ENCODE peak calls at places on chromosomes 11 and 22, in ten cellular contexts. One of them, this sample, is unnamed.

GRCh38 chr22:32076726-32077550 is 33.9 kb downstream of the SLC5A1 start:
- DNase-seq in GM13976: no peak
- DNase-seq in nephron progenitor cell: no peak
- DNase-seq in mesothelial cell of epicardium: no peak
- DNase-seq in A673: no peak
- DNase-seq in colonic mucosa: no peak
- DNase-seq in PC-3: no peak
- DNase-seq in MM.1S: no peak
- DNase-seq in WTC11: no peak
- DNase-seq in PC-9: no peak
- DNase-seq in this sample: no peak

GRCh38 chr11:17544181-17544622 is at the start of gene USH1C:
- DNase-seq in PC-3: no peak
- DNase-seq in MM.1S: no peak
- DNase-seq in GM13976: no peak
- DNase-seq in WTC11: peak
- DNase-seq in nephron progenitor cell: peak
- DNase-seq in PC-9: no peak
- DNase-seq in mesothelial cell of epicardium: no peak
- DNase-seq in colonic mucosa: peak
- DNase-seq in A673: no peak
- DNase-seq in this sample: peak

GRCh38 chr11:20474951-20475517 is 87.5 kb downstream of the PRMT3 start:
- DNase-seq in PC-9: no peak
- DNase-seq in nephron progenitor cell: no peak
- DNase-seq in WTC11: no peak
- DNase-seq in MM.1S: no peak
- DNase-seq in mesothelial cell of epicardium: no peak
- DNase-seq in A673: no peak
- DNase-seq in GM13976: no peak
- DNase-seq in PC-3: no peak
- DNase-seq in colonic mucosa: no peak
- DNase-seq in this sample: no peak

GRCh38 chr22:19679476-19680099 is 34.7 kb upstream of the SEPTIN5 start:
- DNase-seq in nephron progenitor cell: peak
- DNase-seq in MM.1S: no peak
- DNase-seq in mesothelial cell of epicardium: no peak
- DNase-seq in GM13976: peak
- DNase-seq in WTC11: peak
- DNase-seq in colonic mucosa: peak
- DNase-seq in A673: peak
- DNase-seq in PC-9: no peak
- DNase-seq in PC-3: peak
- DNase-seq in this sample: peak

GRCh38 chr22:42758929-42759629 is 38.4 kb upstream of the A4GALT start:
- DNase-seq in mesothelial cell of epicardium: no peak
- DNase-seq in nephron progenitor cell: no peak
- DNase-seq in A673: no peak
- DNase-seq in colonic mucosa: no peak
- DNase-seq in WTC11: no peak
- DNase-seq in PC-3: peak
- DNase-seq in GM13976: no peak
- DNase-seq in PC-9: no peak
- DNase-seq in MM.1S: no peak
- DNase-seq in this sample: no peak

GRCh38 chr11:64619811-64620285 is 28.8 kb downstream of the SLC22A12 start:
- DNase-seq in GM13976: no peak
- DNase-seq in PC-3: peak
- DNase-seq in MM.1S: no peak
- DNase-seq in colonic mucosa: peak
- DNase-seq in PC-9: no peak
- DNase-seq in A673: peak
- DNase-seq in nephron progenitor cell: peak
- DNase-seq in mesothelial cell of epicardium: no peak
- DNase-seq in WTC11: peak
- DNase-seq in this sample: no peak

GRCh38 chr11:123100378-123101085 is 38.6 kb upstream of the HSPA8 start:
- DNase-seq in WTC11: no peak
- DNase-seq in A673: no peak
- DNase-seq in nephron progenitor cell: no peak
- DNase-seq in GM13976: no peak
- DNase-seq in mesothelial cell of epicardium: no peak
- DNase-seq in PC-3: no peak
- DNase-seq in colonic mucosa: no peak
- DNase-seq in MM.1S: no peak
- DNase-seq in PC-9: no peak
- DNase-seq in this sample: no peak

GRCh38 chr11:117888140-117888561 is 11.7 kb upstream of the FXYD6 start:
- DNase-seq in PC-3: no peak
- DNase-seq in nephron progenitor cell: no peak
- DNase-seq in mesothelial cell of epicardium: no peak
- DNase-seq in colonic mucosa: no peak
- DNase-seq in WTC11: no peak
- DNase-seq in GM13976: no peak
- DNase-seq in A673: no peak
- DNase-seq in MM.1S: no peak
- DNase-seq in PC-9: no peak
- DNase-seq in this sample: no peak

GRCh38 chr11:15651782-15652181 is 537.1 kb downstream of the INSC start:
- DNase-seq in PC-9: no peak
- DNase-seq in mesothelial cell of epicardium: no peak
- DNase-seq in colonic mucosa: no peak
- DNase-seq in A673: no peak
- DNase-seq in MM.1S: no peak
- DNase-seq in WTC11: no peak
- DNase-seq in GM13976: no peak
- DNase-seq in nephron progenitor cell: no peak
- DNase-seq in PC-3: no peak
- DNase-seq in this sample: no peak

GRCh38 chr11:69576069-69576782 is 64.7 kb upstream of the CCND1 start:
- DNase-seq in A673: no peak
- DNase-seq in PC-9: no peak
- DNase-seq in GM13976: no peak
- DNase-seq in colonic mucosa: no peak
- DNase-seq in mesothelial cell of epicardium: no peak
- DNase-seq in nephron progenitor cell: no peak
- DNase-seq in MM.1S: no peak
- DNase-seq in PC-3: no peak
- DNase-seq in WTC11: no peak
- DNase-seq in this sample: no peak

GRCh38 chr11:116434986-116435385 is 337.8 kb downstream of the BUD13 start:
- DNase-seq in PC-9: no peak
- DNase-seq in PC-3: no peak
- DNase-seq in A673: no peak
- DNase-seq in MM.1S: no peak
- DNase-seq in WTC11: no peak
- DNase-seq in GM13976: no peak
- DNase-seq in nephron progenitor cell: no peak
- DNase-seq in mesothelial cell of epicardium: no peak
- DNase-seq in colonic mucosa: no peak
- DNase-seq in this sample: no peak

GRCh38 chr22:27124336-27125023 is 467.1 kb downstream of the MIAT start:
- DNase-seq in A673: no peak
- DNase-seq in nephron progenitor cell: no peak
- DNase-seq in colonic mucosa: peak
- DNase-seq in MM.1S: no peak
- DNase-seq in mesothelial cell of epicardium: no peak
- DNase-seq in PC-9: no peak
- DNase-seq in PC-3: no peak
- DNase-seq in WTC11: no peak
- DNase-seq in GM13976: no peak
- DNase-seq in this sample: no peak

GRCh38 chr11:64445651-64446050 is 86.7 kb downstream of the RPS6KA4 start:
- DNase-seq in MM.1S: no peak
- DNase-seq in PC-3: no peak
- DNase-seq in nephron progenitor cell: no peak
- DNase-seq in WTC11: no peak
- DNase-seq in mesothelial cell of epicardium: no peak
- DNase-seq in A673: no peak
- DNase-seq in colonic mucosa: no peak
- DNase-seq in PC-9: no peak
- DNase-seq in GM13976: no peak
- DNase-seq in this sample: no peak

DNA sequence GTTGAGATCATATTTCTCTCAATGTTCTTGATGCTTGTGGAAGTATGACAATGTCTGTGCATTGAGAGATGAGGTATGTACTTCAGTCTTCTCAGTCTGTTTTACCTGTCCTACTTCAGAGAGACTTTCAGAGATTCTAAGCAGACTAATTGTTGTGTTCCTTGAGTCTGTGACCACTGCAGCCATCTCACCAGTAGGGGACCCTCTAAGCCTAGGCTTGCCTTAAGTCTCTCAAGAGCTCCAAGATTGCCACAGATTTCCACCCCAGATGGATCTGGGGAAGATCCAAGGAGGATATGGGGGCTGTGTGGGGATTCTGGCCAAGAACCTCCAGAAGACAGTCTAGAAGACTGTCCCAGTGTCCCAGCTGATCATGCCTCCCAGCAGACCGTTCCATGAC is 179.9 kb upstream of the PLET1 start:
- DNase-seq in A673: peak
- DNase-seq in mesothelial cell of epicardium: no peak
- DNase-seq in nephron progenitor cell: no peak
- DNase-seq in WTC11: peak
- DNase-seq in GM13976: no peak
- DNase-seq in colonic mucosa: no peak
- DNase-seq in MM.1S: no peak
- DNase-seq in PC-3: no peak
- DNase-seq in PC-9: no peak
- DNase-seq in this sample: no peak
- TF ChIP-seq CTCF in A673: peak
- TF ChIP-seq CTCF in mesothelial cell of epicardium: no peak
- TF ChIP-seq CTCF in nephron progenitor cell: peak
- TF ChIP-seq CTCF in WTC11: peak
- TF ChIP-seq CTCF in GM13976: no peak
- TF ChIP-seq CTCF in colonic mucosa: no peak
- TF ChIP-seq CTCF in MM.1S: no peak
- TF ChIP-seq CTCF in PC-3: peak
- TF ChIP-seq CTCF in PC-9: no peak
- TF ChIP-seq CTCF in this sample: peak

DNA sequence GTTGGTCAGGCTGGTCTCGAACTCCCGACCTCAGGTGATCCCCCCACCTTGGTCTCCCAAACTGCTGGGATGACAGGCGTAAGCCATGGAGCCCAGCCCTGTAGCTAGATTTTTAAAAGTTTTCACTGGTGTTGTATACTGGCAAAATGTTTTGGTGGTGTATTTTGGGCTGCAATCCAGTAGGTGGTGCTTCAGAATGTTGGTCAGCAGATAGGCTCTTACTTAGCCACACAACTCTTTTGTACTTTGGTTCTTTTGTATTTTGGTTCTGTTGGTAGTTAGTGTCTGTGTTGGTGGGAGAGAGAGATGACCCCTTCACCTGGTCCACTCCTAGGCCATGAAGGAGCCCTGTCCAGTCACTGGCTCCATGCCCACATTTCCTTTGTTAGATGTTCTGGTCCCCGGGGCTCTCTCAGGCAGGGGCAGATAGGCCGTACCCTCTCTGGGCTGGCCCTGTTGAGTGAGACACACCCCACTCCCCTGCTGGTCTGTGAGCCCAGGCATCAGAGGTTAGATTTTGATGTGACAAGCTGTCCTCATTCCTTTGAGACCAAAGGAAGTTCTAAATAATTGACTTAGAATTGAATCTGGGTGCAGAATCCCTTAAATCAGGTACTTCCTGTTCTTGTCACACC is 123.8 kb downstream of the DDX10 start:
- DNase-seq in WTC11: peak
- DNase-seq in GM13976: no peak
- DNase-seq in PC-3: peak
- DNase-seq in A673: peak
- DNase-seq in PC-9: no peak
- DNase-seq in MM.1S: peak
- DNase-seq in colonic mucosa: no peak
- DNase-seq in mesothelial cell of epicardium: no peak
- DNase-seq in nephron progenitor cell: no peak
- DNase-seq in this sample: no peak
- TF ChIP-seq CTCF in WTC11: no peak
- TF ChIP-seq CTCF in GM13976: no peak
- TF ChIP-seq CTCF in PC-3: peak
- TF ChIP-seq CTCF in A673: peak
- TF ChIP-seq CTCF in PC-9: peak
- TF ChIP-seq CTCF in MM.1S: peak
- TF ChIP-seq CTCF in colonic mucosa: no peak
- TF ChIP-seq CTCF in mesothelial cell of epicardium: no peak
- TF ChIP-seq CTCF in nephron progenitor cell: peak
- TF ChIP-seq CTCF in this sample: peak

DNA sequence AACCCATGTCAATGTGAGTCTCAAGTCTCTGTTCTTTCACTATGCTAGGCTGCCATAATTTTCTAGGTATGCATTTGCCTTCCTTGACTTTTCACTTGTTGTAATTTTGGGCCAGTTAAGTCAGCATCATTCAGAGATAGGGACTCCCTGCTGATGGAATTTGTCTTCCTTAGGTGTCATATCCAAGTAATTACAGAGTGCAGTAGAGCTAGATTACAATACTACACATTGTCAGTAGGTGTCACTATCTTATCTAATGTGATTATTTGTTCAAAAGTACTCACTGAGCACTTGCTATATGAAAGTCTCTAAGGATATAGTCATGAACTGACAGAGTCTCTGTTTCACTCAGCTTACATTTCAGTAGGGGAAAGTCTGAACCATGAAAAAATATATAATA is 25.0 kb upstream of the SYN3 start:
- DNase-seq in PC-3: peak
- DNase-seq in mesothelial cell of epicardium: no peak
- DNase-seq in GM13976: peak
- DNase-seq in nephron progenitor cell: no peak
- DNase-seq in WTC11: no peak
- DNase-seq in PC-9: no peak
- DNase-seq in MM.1S: peak
- DNase-seq in A673: no peak
- DNase-seq in colonic mucosa: no peak
- DNase-seq in this sample: no peak
- TF ChIP-seq CTCF in PC-3: peak
- TF ChIP-seq CTCF in mesothelial cell of epicardium: no peak
- TF ChIP-seq CTCF in GM13976: no peak
- TF ChIP-seq CTCF in nephron progenitor cell: peak
- TF ChIP-seq CTCF in WTC11: peak
- TF ChIP-seq CTCF in PC-9: peak
- TF ChIP-seq CTCF in MM.1S: peak
- TF ChIP-seq CTCF in A673: peak
- TF ChIP-seq CTCF in colonic mucosa: no peak
- TF ChIP-seq CTCF in this sample: peak

GRCh38 chr11:130371004-130371590 is 56.4 kb upstream of the ZBTB44 start:
- DNase-seq in GM13976: peak
- DNase-seq in colonic mucosa: no peak
- DNase-seq in A673: no peak
- DNase-seq in MM.1S: no peak
- DNase-seq in nephron progenitor cell: no peak
- DNase-seq in mesothelial cell of epicardium: no peak
- DNase-seq in PC-9: no peak
- DNase-seq in WTC11: no peak
- DNase-seq in PC-3: peak
- DNase-seq in this sample: no peak
- TF ChIP-seq CTCF in GM13976: peak
- TF ChIP-seq CTCF in colonic mucosa: no peak
- TF ChIP-seq CTCF in A673: no peak
- TF ChIP-seq CTCF in MM.1S: no peak
- TF ChIP-seq CTCF in nephron progenitor cell: no peak
- TF ChIP-seq CTCF in mesothelial cell of epicardium: no peak
- TF ChIP-seq CTCF in PC-9: peak
- TF ChIP-seq CTCF in WTC11: no peak
- TF ChIP-seq CTCF in PC-3: peak
- TF ChIP-seq CTCF in this sample: no peak